ENCODE peak calls at places on chromosome 7, in six cellular contexts. One of them, this sample, is unnamed.

GRCh38 chr7:92753614-92754013 is 82.8 kb downstream of the CDK6 start:
- DNase-seq in hypothalamus: no peak
- DNase-seq in HFF-Myc: no peak
- DNase-seq in cardiac fibroblast: no peak
- DNase-seq in RPMI7951: no peak
- DNase-seq in activated naive CD8-positive, alpha-beta T cell treated with anti-CD3 and anti-CD28 coated beads, Interleukin-2, amount 50 U/mL, for 24 hours: no peak
- DNase-seq in this sample: no peak

GRCh38 chr7:101173752-101174244 is 6.3 kb downstream of the NAT16 start:
- DNase-seq in RPMI7951: no peak
- DNase-seq in hypothalamus: no peak
- DNase-seq in cardiac fibroblast: peak; percentile 40
- DNase-seq in activated naive CD8-positive, alpha-beta T cell treated with anti-CD3 and anti-CD28 coated beads, Interleukin-2, amount 50 U/mL, for 24 hours: peak; percentile 75
- DNase-seq in HFF-Myc: peak; percentile 32
- DNase-seq in this sample: no peak

GRCh38 chr7:70893422-70893821 is 238.5 kb upstream of the GALNT17 start:
- DNase-seq in activated naive CD8-positive, alpha-beta T cell treated with anti-CD3 and anti-CD28 coated beads, Interleukin-2, amount 50 U/mL, for 24 hours: no peak
- DNase-seq in hypothalamus: no peak
- DNase-seq in cardiac fibroblast: no peak
- DNase-seq in RPMI7951: no peak
- DNase-seq in HFF-Myc: no peak
- DNase-seq in this sample: no peak

GRCh38 chr7:125030756-125031387 is 101.2 kb upstream of the POT1 start:
- DNase-seq in cardiac fibroblast: no peak
- DNase-seq in RPMI7951: no peak
- DNase-seq in HFF-Myc: no peak
- DNase-seq in hypothalamus: no peak
- DNase-seq in activated naive CD8-positive, alpha-beta T cell treated with anti-CD3 and anti-CD28 coated beads, Interleukin-2, amount 50 U/mL, for 24 hours: no peak
- DNase-seq in this sample: no peak

GRCh38 chr7:42492895-42493294 is 255.9 kb upstream of the GLI3 start:
- DNase-seq in hypothalamus: no peak
- DNase-seq in cardiac fibroblast: no peak
- DNase-seq in RPMI7951: no peak
- DNase-seq in activated naive CD8-positive, alpha-beta T cell treated with anti-CD3 and anti-CD28 coated beads, Interleukin-2, amount 50 U/mL, for 24 hours: no peak
- DNase-seq in HFF-Myc: no peak
- DNase-seq in this sample: no peak

GRCh38 chr7:4158406-4158805 is 523.7 kb upstream of the FOXK1 start:
- DNase-seq in hypothalamus: no peak
- DNase-seq in cardiac fibroblast: no peak
- DNase-seq in RPMI7951: no peak
- DNase-seq in activated naive CD8-positive, alpha-beta T cell treated with anti-CD3 and anti-CD28 coated beads, Interleukin-2, amount 50 U/mL, for 24 hours: no peak
- DNase-seq in HFF-Myc: no peak
- DNase-seq in this sample: no peak

GRCh38 chr7:149610441-149611011 is 112.9 kb upstream of the ZNF746 start:
- DNase-seq in cardiac fibroblast: no peak
- DNase-seq in hypothalamus: no peak
- DNase-seq in activated naive CD8-positive, alpha-beta T cell treated with anti-CD3 and anti-CD28 coated beads, Interleukin-2, amount 50 U/mL, for 24 hours: no peak
- DNase-seq in HFF-Myc: no peak
- DNase-seq in RPMI7951: no peak
- DNase-seq in this sample: no peak

GRCh38 chr7:28132959-28133745 is 47.4 kb downstream of the JAZF1 start:
- DNase-seq in HFF-Myc: no peak
- DNase-seq in cardiac fibroblast: no peak
- DNase-seq in hypothalamus: no peak
- DNase-seq in activated naive CD8-positive, alpha-beta T cell treated with anti-CD3 and anti-CD28 coated beads, Interleukin-2, amount 50 U/mL, for 24 hours: no peak
- DNase-seq in RPMI7951: peak; percentile 45
- DNase-seq in this sample: no peak